ENCODE peak calls at places on chromosomes 13 and 19, in five cellular contexts. J is spleen, X is Peyer's patch, S is stomach, Z is right lobe of liver. W is an unnamed sample.

GRCh38 chr13:30957258-30957943 is 24.9 kb downstream of the TEX26 start:
- DNase-seq in S (no peak), X (no peak), Z (no peak), J (no peak), W (no peak)

GRCh38 chr19:40521276-40521675 is 54.5 kb downstream of the SPTBN4 start:
- DNase-seq in J (no peak), Z (no peak), S (no peak), X (no peak), W (no peak)

GRCh38 chr13:81990652-81991051 is 1649.7 kb upstream of the SPRY2 start:
- DNase-seq in J (no peak), Z (no peak), X (no peak), S (no peak), W (no peak)

GRCh38 chr19:58196911-58197616 is 14.2 kb downstream of the ZNF274 start:
- DNase-seq in X (no peak), Z (no peak), S (no peak), J (no peak), W (no peak)

GRCh38 chr13:32791545-32792172 is 205.4 kb downstream of the PDS5B start:
- DNase-seq in Z (no peak), J (no peak), S (no peak), X (no peak), W (no peak)

GRCh38 chr13:69155136-69155535 is 952.5 kb upstream of the ATXN8OS start:
- DNase-seq in J (no peak), Z (no peak), X (no peak), S (no peak), W (no peak)

GRCh38 chr19:44002212-44002565 is 568 bp upstream of the ZNF230 start:
- DNase-seq in Z (no peak), J (no peak), S (no peak), X (no peak), W (no peak)

GRCh38 chr13:32056316-32056715 is 24.7 kb downstream of the FRY start:
- DNase-seq in X (no peak), J (no peak), S (no peak), Z (no peak), W (no peak)

GRCh38 chr13:79749985-79750551 is 269.1 kb downstream of the NDFIP2 start:
- DNase-seq in X (peak), J (no peak), S (no peak), Z (no peak), W (peak)

GRCh38 chr13:23715092-23715761 is 145.0 kb downstream of the TNFRSF19 start:
- DNase-seq in Z (no peak), S (no peak), X (no peak), J (no peak), W (no peak)

GRCh38 chr19:13012690-13013608 is 17.7 kb downstream of the NFIX start:
- DNase-seq in Z (no peak), X (peak), S (no peak), J (no peak), W (peak)

GRCh38 chr19:54469496-54469934 is 3.6 kb downstream of the CDC42EP5 start:
- DNase-seq in Z (no peak), J (no peak), X (peak), S (peak), W (no peak)

GRCh38 chr13:99153219-99153618 is 47.4 kb upstream of the UBAC2 start:
- DNase-seq in S (no peak), J (no peak), Z (no peak), X (no peak), W (no peak)

GRCh38 chr19:46211201-46211881 is 18.2 kb upstream of the IGFL1 start:
- DNase-seq in X (no peak), J (no peak), S (peak), Z (no peak), W (no peak)

GRCh38 chr13:106810069-106810468 is 242.1 kb upstream of the ARGLU1 start:
- DNase-seq in Z (no peak), X (no peak), J (no peak), S (no peak), W (no peak)

GRCh38 chr19:38221919-38222828 is 1.8 kb downstream of the DPF1 start:
- DNase-seq in X (no peak), J (no peak), Z (no peak), S (no peak), W (no peak)

GRCh38 chr19:56829586-56829985 is 10.9 kb downstream of the PEG3 start:
- DNase-seq in S (no peak), J (no peak), Z (no peak), X (no peak), W (no peak)

GRCh38 chr13:105871768-105872167 is 663.7 kb downstream of the EFNB2 start:
- DNase-seq in Z (no peak), S (no peak), J (no peak), X (no peak), W (no peak)

DNA sequence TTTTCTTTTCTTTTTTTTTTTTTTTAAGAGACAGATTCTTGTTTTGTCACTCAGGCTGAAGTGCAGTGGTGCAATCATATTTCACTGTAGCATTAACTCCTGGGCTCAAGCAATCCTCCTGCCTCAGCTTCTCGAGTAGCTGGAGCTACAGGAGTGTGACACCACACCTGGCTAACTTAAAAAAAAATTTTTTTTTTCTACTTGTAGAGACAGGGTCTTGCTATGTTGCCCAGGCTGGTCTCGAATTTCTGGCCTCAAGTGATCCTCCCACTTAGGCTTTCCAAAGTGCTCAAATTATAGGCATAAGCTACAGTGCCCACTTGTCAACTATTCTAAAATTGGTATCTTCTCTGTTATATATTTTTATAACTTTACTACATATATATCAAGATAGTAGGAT is 6.6 kb downstream of the ELF1 start:
- DNase-seq in X (no peak), S (no peak), Z (no peak), J (no peak), W (no peak)
- H3K4me3 ChIP-seq in X (no peak), S (no peak), Z (no peak), J (no peak), W (no peak)

GRCh38 chr19:1266116-1266817 is 2.9 kb upstream of the CIRBP start:
- DNase-seq in X (peak), Z (peak), J (peak), S (peak), W (no peak)

GRCh38 chr19:1263198-1263597 is 5.9 kb upstream of the CIRBP start:
- DNase-seq in Z (no peak), X (peak), J (peak), S (no peak), W (no peak)

GRCh38 chr19:1265611-1266115 is 3.5 kb upstream of the CIRBP start:
- DNase-seq in S (no peak), J (peak), X (peak), Z (no peak), W (peak)

GRCh38 chr19:1266818-1267440 is 2.2 kb upstream of the CIRBP start:
- DNase-seq in S (peak), X (peak), Z (peak), J (peak), W (no peak)

GRCh38 chr19:1264801-1265610 is 4.1 kb upstream of the CIRBP start:
- DNase-seq in J (peak), X (peak), S (peak), Z (peak), W (peak)
- TF ChIP-seq POLR2A in J (peak), X (no peak), S (no peak), Z (no peak), W (no peak)

GRCh38 chr13:112071011-112071901 is 4.3 kb downstream of the SOX1 start:
- DNase-seq in Z (no peak), X (no peak), S (no peak), J (no peak), W (no peak)

GRCh38 chr13:112073245-112074138 is 6.5 kb downstream of the SOX1 start:
- DNase-seq in Z (no peak), S (no peak), J (no peak), X (no peak), W (no peak)

GRCh38 chr13:112074139-112074710 is 7.3 kb downstream of the SOX1 start:
- DNase-seq in S (no peak), X (no peak), J (no peak), Z (no peak), W (no peak)

GRCh38 chr13:112071902-112072530 is 5.1 kb downstream of the SOX1 start:
- DNase-seq in S (no peak), J (no peak), X (no peak), Z (no peak), W (no peak)

DNA sequence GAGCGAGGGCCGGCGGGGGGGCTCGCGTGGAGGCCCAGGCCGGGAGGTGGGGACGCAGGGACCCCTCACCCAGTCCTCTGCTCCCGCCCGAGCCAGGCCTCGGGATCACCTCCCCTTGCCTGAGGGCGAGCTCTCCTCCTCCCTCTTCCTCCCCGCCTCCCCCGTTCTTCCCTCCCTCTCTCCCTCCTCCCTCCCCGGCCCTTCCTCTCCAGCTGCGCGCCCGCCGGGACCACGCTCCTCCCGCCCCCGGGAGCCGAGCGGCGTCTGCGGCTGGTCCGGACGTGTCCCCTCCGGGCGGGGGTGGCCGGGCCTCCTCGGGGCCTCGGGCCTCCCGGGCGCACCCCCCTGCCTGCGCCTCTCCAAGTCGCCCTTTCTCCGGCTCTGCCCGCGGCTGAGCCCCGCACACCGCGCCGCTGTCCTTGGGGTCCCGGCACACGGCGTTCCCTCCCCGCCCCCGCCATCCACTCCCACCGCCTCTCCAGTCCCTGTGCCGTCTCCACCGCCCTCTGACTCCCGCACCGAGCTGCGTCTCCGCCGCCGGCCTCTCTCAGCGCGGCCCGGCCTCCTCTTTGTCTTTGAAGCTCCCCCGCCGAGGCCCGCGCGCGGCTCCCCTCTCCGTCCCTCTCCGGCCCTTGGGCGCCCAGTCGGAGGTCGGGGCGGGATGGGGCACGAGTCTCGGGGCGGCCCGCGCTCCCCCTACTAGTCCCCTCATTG is 5.7 kb downstream of the SOX1 start:
- DNase-seq in J (no peak), Z (no peak), S (no peak), X (no peak), W (no peak)
- H3K4me3 ChIP-seq in J (no peak), Z (no peak), S (peak), X (no peak), W (no peak)

GRCh38 chr19:35746087-35746462 is 624 bp downstream of the PSENEN start:
- DNase-seq in Z (no peak), X (no peak), J (no peak), S (no peak), W (no peak)

GRCh38 chr19:35745328-35746086 is at the start of the genes PSENEN and U2AF1L4:
- DNase-seq in Z (peak), S (peak), J (peak), X (peak), W (peak)

GRCh38 chr19:35743640-35744306 is 1.4 kb downstream of the U2AF1L4 start:
- DNase-seq in X (no peak), Z (no peak), J (peak), S (no peak), W (no peak)

GRCh38 chr19:35744335-35744687 is 907 bp downstream of the U2AF1L4 start:
- DNase-seq in X (no peak), J (no peak), Z (no peak), S (no peak), W (no peak)

GRCh38 chr19:35744688-35745327 is 410 bp downstream of the U2AF1L4 start:
- DNase-seq in X (peak), J (peak), Z (peak), S (peak), W (peak)
- TF ChIP-seq POLR2A in X (peak), J (peak), Z (no peak), S (no peak), W (no peak)

GRCh38 chr19:11154683-11155047 is 917 bp downstream of the SPC24 start:
- DNase-seq in Z (no peak), S (no peak), X (no peak), J (no peak), W (no peak)
- H3K4me3 ChIP-seq in Z (no peak), S (peak), X (no peak), J (no peak), W (no peak)

W was measured in gastrocnemius medialis.